ENCODE peak calls at places on chromosomes 2 and 18, in eight cellular contexts. I is lung, S is fibroblast of the aortic adventitia, T is GM19239, M is heart left ventricle, Z is GM03348, Y is GM10248, N is 8988T. K is an unnamed sample.

GRCh38 chr2:49152824-49153223 is 1.5 kb downstream of the FSHR start:
- DNase-seq in I (no peak), S (no peak), T (no peak), M (no peak), Z (no peak), Y (no peak), N (no peak), K (no peak)

GRCh38 chr18:23733895-23734294 is 44.6 kb downstream of the LAMA3 start:
- DNase-seq in I (no peak), S (no peak), T (no peak), M (no peak), Z (no peak), Y (no peak), N (no peak), K (no peak)

GRCh38 chr18:10322408-10322807 is 132.0 kb upstream of the APCDD1 start:
- DNase-seq in I (no peak), S (no peak), T (no peak), M (no peak), Z (no peak), Y (no peak), N (no peak), K (no peak)

GRCh38 chr2:241316825-241317224 is 1.1 kb downstream of the SEPTIN2 start:
- DNase-seq in I (no peak), S (no peak), T (no peak), M (no peak), Z (no peak), Y (no peak), N (no peak), K (no peak)

GRCh38 chr2:45014016-45014702 is 4.9 kb upstream of the SIX2 start:
- DNase-seq in I (no peak), S (peak), T (no peak), M (peak), Z (peak), Y (peak), N (peak), K (peak)

GRCh38 chr18:54558609-54559585 is 32.1 kb upstream of the DYNAP start:
- DNase-seq in I (no peak), S (peak), T (peak), M (no peak), Z (peak), Y (peak), N (no peak), K (no peak)

GRCh38 chr18:7132356-7133115 is 14.9 kb upstream of the LAMA1 start:
- DNase-seq in I (no peak), S (no peak), T (no peak), M (no peak), Z (no peak), Y (no peak), N (no peak), K (no peak)

GRCh38 chr2:60552096-60552850 is 1.2 kb downstream of the BCL11A start:
- DNase-seq in I (no peak), S (no peak), T (no peak), M (peak), Z (peak), Y (no peak), N (no peak), K (peak)

GRCh38 chr2:206241767-206242166 is 32.7 kb upstream of the ZDBF2 start:
- DNase-seq in I (no peak), S (peak), T (no peak), M (no peak), Z (no peak), Y (no peak), N (no peak), K (no peak)

GRCh38 chr2:116148361-116148760 is 1666.1 kb upstream of the DDX18 start:
- DNase-seq in I (no peak), S (no peak), T (no peak), M (no peak), Z (no peak), Y (no peak), N (no peak), K (no peak)

GRCh38 chr2:133777607-133778006 is 209.3 kb upstream of the NCKAP5 start:
- DNase-seq in I (no peak), S (no peak), T (no peak), M (no peak), Z (no peak), Y (no peak), N (no peak), K (no peak)

GRCh38 chr18:30150466-30151019 is 892.0 kb downstream of the DSC3 start:
- DNase-seq in I (no peak), S (no peak), T (no peak), M (no peak), Z (no peak), Y (no peak), N (no peak), K (no peak)

GRCh38 chr2:174336403-174337336 is 1.9 kb downstream of the SP9 start:
- DNase-seq in I (no peak), S (no peak), T (no peak), M (peak), Z (peak), Y (no peak), N (no peak), K (no peak)

GRCh38 chr2:49857371-49858112 is 703.2 kb upstream of the FSHR start:
- DNase-seq in I (no peak), S (no peak), T (no peak), M (no peak), Z (no peak), Y (no peak), N (no peak), K (no peak)

K was measured in right cardiac atrium.